ENCODE peak calls at places on chromosomes 2 and 18, in seven cellular contexts. D is mesendoderm, Y is neuronal stem cell, P is IMR-90, X is mesenchymal stem cell, R is trophoblast cell, E is H1. V is an unnamed sample.

GRCh38 chr2:219126555-219126954 is 34.1 kb downstream of the NHEJ1 start:
- DNase-seq in Y (no peak), D (no peak), P (no peak), E (no peak), X (no peak), R (no peak), V (no peak)

GRCh38 chr2:170814551-170815245 is 2.0 kb upstream of the GAD1 start:
- DNase-seq in D (peak), P (no peak), X (no peak), R (no peak), E (peak), Y (no peak), V (peak)

GRCh38 chr2:215652432-215652831 is 216.6 kb upstream of the FN1 start:
- DNase-seq in Y (no peak), P (peak), X (peak), E (no peak), D (no peak), R (no peak), V (no peak)

GRCh38 chr2:219629976-219630695 is 2.7 kb downstream of the SLC4A3 start:
- DNase-seq in D (no peak), X (no peak), Y (no peak), R (no peak), P (no peak), E (no peak), V (no peak)

GRCh38 chr18:74819433-74820059 is 221.9 kb downstream of the ZNF407 start:
- DNase-seq in Y (peak), P (no peak), R (no peak), D (peak), X (no peak), E (peak), V (peak)

GRCh38 chr2:8408560-8409460 is 273.0 kb upstream of the ID2 start:
- DNase-seq in Y (no peak), R (no peak), P (no peak), X (peak), D (no peak), E (no peak), V (no peak)

GRCh38 chr2:191650896-191651773 is 26.8 kb upstream of the NABP1 start:
- DNase-seq in R (no peak), P (peak), Y (no peak), D (no peak), X (peak), E (no peak), V (no peak)

GRCh38 chr2:71609958-71610357 is 156.6 kb downstream of the DYSF start:
- DNase-seq in D (no peak), E (no peak), X (peak), R (no peak), Y (no peak), P (peak), V (no peak)

GRCh38 chr18:79812052-79812451 is 14.3 kb downstream of the KCNG2 start:
- DNase-seq in R (no peak), D (no peak), P (no peak), Y (no peak), X (no peak), E (no peak), V (no peak)

GRCh38 chr18:37720706-37721105 is 155.1 kb upstream of the CELF4 start:
- DNase-seq in D (no peak), P (no peak), Y (no peak), X (no peak), E (no peak), R (no peak), V (no peak)

GRCh38 chr2:233831011-233831721 is 23.2 kb downstream of the HJURP start:
- DNase-seq in E (no peak), R (no peak), D (no peak), X (no peak), P (no peak), Y (no peak), V (peak)

GRCh38 chr2:99926986-99927385 is 215.4 kb downstream of the AFF3 start:
- DNase-seq in X (peak), P (peak), Y (no peak), E (no peak), D (no peak), R (no peak), V (no peak)

GRCh38 chr2:208228481-208228880 is 26.4 kb downstream of the IDH1 start:
- DNase-seq in Y (no peak), X (no peak), R (no peak), D (no peak), E (no peak), P (no peak), V (no peak)

GRCh38 chr2:105140237-105140568 is 101.3 kb upstream of the GPR45 start:
- DNase-seq in Y (no peak), X (no peak), P (no peak), R (no peak), D (peak), E (no peak), V (no peak)

GRCh38 chr2:218569661-218570500 is 1.2 kb downstream of the CNOT9 start:
- DNase-seq in D (peak), R (no peak), E (no peak), P (peak), X (peak), Y (peak), V (no peak)

GRCh38 chr2:29573602-29574001 is 347.8 kb downstream of the ALK start:
- DNase-seq in E (no peak), X (no peak), Y (no peak), R (no peak), P (no peak), D (no peak), V (no peak)

GRCh38 chr2:108884629-108885028 is 98.1 kb downstream of the CCDC138 start:
- DNase-seq in P (no peak), Y (no peak), R (peak), D (peak), E (no peak), X (peak), V (peak)

DNA sequence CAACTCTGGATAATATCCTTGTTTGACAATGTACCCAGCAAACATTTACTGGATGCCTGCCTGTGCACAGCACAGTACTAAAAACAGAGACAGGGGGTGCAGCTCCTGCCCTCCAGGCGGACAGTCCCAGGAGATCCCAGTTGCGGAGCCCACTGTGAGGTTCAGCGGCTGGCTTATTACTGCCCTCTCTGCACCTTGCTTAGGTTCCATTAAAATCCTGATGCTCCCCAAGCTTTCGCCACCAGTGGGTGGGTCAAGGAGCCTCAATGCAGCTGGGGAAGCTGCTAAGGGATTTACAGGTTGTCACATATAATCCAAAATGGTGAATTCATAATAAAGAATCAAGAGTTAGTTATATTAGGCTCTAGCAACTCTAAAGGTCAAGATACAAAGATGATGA is 38.3 kb downstream of the CRACDL start:
- DNase-seq in X (no peak), D (no peak), R (no peak), Y (no peak), E (peak), P (no peak), V (no peak)
- H2AK5ac ChIP-seq in X (no peak), D (no peak), R (no peak), Y (no peak), E (no peak), P (no peak), V (no peak)

GRCh38 chr2:62556082-62556481 is 50.1 kb upstream of the TMEM17 start:
- DNase-seq in R (no peak), D (no peak), P (no peak), Y (no peak), X (no peak), E (no peak), V (no peak)
- H2AK5ac ChIP-seq in R (no peak), D (no peak), P (no peak), Y (no peak), X (no peak), E (no peak), V (no peak)

DNA sequence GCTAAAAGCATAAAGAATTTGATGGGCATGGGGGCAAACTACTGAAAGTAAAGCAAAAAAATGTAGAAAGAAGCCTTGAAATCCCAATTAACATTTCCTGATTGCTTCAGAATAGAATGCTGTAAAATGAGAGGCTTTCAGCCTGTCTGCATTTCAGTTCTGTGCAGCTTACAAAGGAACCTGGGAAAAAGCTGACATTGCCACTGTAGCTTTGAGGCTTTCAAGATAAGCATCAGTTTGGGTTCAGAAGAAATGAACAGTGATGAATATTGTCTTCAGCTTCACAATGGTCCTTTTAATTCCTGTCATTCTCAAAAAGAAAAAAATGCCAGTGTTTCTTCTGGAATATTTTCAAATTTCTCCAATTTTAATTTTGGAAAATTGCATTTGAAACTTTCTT is 242.7 kb downstream of the LRRTM1 start:
- DNase-seq in Y (no peak), P (no peak), X (no peak), D (no peak), E (no peak), R (no peak), V (no peak)
- H2AK5ac ChIP-seq in Y (no peak), P (no peak), X (no peak), D (no peak), E (no peak), R (no peak), V (no peak)

GRCh38 chr18:26963292-26963691 is 97.8 kb upstream of the AQP4 start:
- DNase-seq in E (no peak), P (no peak), Y (no peak), R (no peak), X (no peak), D (peak), V (no peak)
- H2AK5ac ChIP-seq in E (no peak), P (no peak), Y (no peak), R (no peak), X (no peak), D (no peak), V (no peak)

DNA sequence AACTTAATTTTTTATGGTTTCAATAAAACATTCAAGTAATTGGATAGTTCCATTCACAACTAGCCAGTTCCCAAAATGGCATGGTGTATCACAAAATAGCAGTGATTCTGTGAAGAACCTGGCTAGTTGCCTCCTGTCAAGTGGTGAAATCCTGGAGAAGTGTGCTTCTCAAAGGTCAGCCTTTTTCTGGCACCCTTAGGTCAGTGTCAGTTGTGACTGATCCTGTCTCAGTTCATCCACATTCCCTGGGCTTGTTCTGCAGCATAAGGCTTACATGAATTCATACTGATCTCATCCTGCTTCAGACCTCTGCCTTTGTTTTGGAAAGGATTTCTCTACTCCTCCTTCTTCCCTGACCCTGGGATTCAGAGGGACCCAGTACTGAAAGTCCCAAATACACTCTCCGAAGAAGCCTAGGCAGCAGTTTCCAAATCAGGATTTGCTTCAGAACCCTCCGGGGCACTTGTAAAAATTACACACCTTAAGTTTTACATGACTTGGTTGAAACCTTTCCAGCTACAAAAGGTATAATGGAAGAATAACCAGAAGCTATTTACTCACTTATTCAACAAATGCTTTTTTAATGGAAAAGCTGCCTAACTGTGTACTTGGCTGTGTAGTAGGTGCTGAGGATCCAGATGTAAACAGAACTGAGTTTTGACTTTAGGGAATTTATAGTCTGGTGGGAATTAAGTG is 11.0 kb downstream of the MAP3K20 start:
- DNase-seq in P (peak), D (no peak), Y (no peak), E (no peak), X (peak), R (no peak), V (no peak)
- H2AK5ac ChIP-seq in P (peak), D (no peak), Y (no peak), E (no peak), X (peak), R (no peak), V (no peak)

DNA sequence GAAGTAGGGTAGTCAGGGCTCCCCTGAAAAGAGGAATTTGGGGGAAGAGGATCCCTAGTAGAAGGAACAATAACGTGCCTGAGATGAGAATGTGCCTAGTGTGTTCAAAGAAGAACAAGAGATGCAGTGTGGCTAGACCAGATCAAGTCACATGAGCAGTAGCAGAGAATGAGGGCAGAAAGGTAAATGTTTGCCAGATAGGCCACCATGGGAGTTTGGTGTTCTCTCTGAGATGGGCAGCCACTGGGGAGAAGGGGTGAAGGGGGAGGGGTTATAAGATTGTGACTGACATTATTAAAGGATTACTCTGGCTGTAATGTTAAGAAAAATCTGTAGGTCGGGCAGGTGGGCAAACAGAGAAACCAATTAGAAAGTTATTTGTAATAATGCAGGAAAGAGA is 166.0 kb downstream of the LCLAT1 start:
- DNase-seq in R (no peak), E (no peak), X (no peak), D (no peak), Y (no peak), P (no peak), V (no peak)
- H2AK5ac ChIP-seq in R (peak), E (no peak), X (peak), D (peak), Y (no peak), P (no peak), V (peak)

GRCh38 chr2:7096726-7097352 is 179.6 kb downstream of the RNF144A start:
- DNase-seq in D (no peak), E (no peak), X (no peak), Y (no peak), P (no peak), R (no peak), V (no peak)

GRCh38 chr2:7094113-7094760 is 177.0 kb downstream of the RNF144A start:
- DNase-seq in D (no peak), E (no peak), R (no peak), P (no peak), X (peak), Y (no peak), V (no peak)

GRCh38 chr2:7098816-7099215 is 181.6 kb downstream of the RNF144A start:
- DNase-seq in P (no peak), X (no peak), E (no peak), Y (no peak), R (no peak), D (no peak), V (no peak)

GRCh38 chr2:7093376-7093775 is 176.2 kb downstream of the RNF144A start:
- DNase-seq in X (no peak), E (no peak), D (no peak), R (no peak), Y (no peak), P (no peak), V (no peak)

GRCh38 chr2:7097353-7097895 is 180.2 kb downstream of the RNF144A start:
- DNase-seq in X (peak), D (peak), R (peak), E (peak), Y (peak), P (peak), V (peak)
- H2AK5ac ChIP-seq in X (no peak), D (no peak), R (no peak), E (no peak), Y (no peak), P (no peak), V (no peak)